ENCODE peak calls at places on chromosomes 3 and 15, in nine cellular contexts. One of them, this sample, is unnamed.

GRCh38 chr15:57537072-57537471 is 54.6 kb upstream of the MYZAP start:
- DNase-seq in GM13977: no peak
- DNase-seq in G401: no peak
- DNase-seq in D341Med: peak
- DNase-seq in kidney tubule cell: peak
- DNase-seq in T-helper 2 cell treated with Interferon-gamma antibody and Interleukin-4, amounts not matched to agents 5 μg/mL and 100 μg/mL, for 36 hours: no peak
- DNase-seq in activated T-cell treated with anti-CD3 and anti-CD28 coated beads, Interleukin-2, amount 50 U/mL, for 72 hours: no peak
- DNase-seq in Calu3: no peak
- DNase-seq in caudate nucleus: no peak
- DNase-seq in this sample: no peak

GRCh38 chr3:126988451-126989021 is 5.6 kb downstream of the PLXNA1 start:
- DNase-seq in GM13977: no peak
- DNase-seq in G401: no peak
- DNase-seq in D341Med: no peak
- DNase-seq in kidney tubule cell: no peak
- DNase-seq in T-helper 2 cell treated with Interferon-gamma antibody and Interleukin-4, amounts not matched to agents 5 μg/mL and 100 μg/mL, for 36 hours: no peak
- DNase-seq in activated T-cell treated with anti-CD3 and anti-CD28 coated beads, Interleukin-2, amount 50 U/mL, for 72 hours: no peak
- DNase-seq in Calu3: no peak
- DNase-seq in caudate nucleus: no peak
- DNase-seq in this sample: no peak

GRCh38 chr15:50181983-50182232 is at the start of gene SLC27A2:
- DNase-seq in GM13977: no peak
- DNase-seq in G401: peak
- DNase-seq in D341Med: no peak
- DNase-seq in kidney tubule cell: peak
- DNase-seq in T-helper 2 cell treated with Interferon-gamma antibody and Interleukin-4, amounts not matched to agents 5 μg/mL and 100 μg/mL, for 36 hours: no peak
- DNase-seq in activated T-cell treated with anti-CD3 and anti-CD28 coated beads, Interleukin-2, amount 50 U/mL, for 72 hours: no peak
- DNase-seq in Calu3: peak
- DNase-seq in caudate nucleus: no peak
- DNase-seq in this sample: no peak

GRCh38 chr3:150194957-150195356 is 213.1 kb upstream of the TSC22D2 start:
- DNase-seq in GM13977: no peak
- DNase-seq in G401: no peak
- DNase-seq in D341Med: no peak
- DNase-seq in kidney tubule cell: no peak
- DNase-seq in T-helper 2 cell treated with Interferon-gamma antibody and Interleukin-4, amounts not matched to agents 5 μg/mL and 100 μg/mL, for 36 hours: no peak
- DNase-seq in activated T-cell treated with anti-CD3 and anti-CD28 coated beads, Interleukin-2, amount 50 U/mL, for 72 hours: no peak
- DNase-seq in Calu3: no peak
- DNase-seq in caudate nucleus: no peak
- DNase-seq in this sample: no peak

GRCh38 chr3:147388395-147389264 is 17.7 kb downstream of the ZIC4 start:
- DNase-seq in GM13977: no peak
- DNase-seq in G401: peak
- DNase-seq in D341Med: no peak
- DNase-seq in kidney tubule cell: no peak
- DNase-seq in T-helper 2 cell treated with Interferon-gamma antibody and Interleukin-4, amounts not matched to agents 5 μg/mL and 100 μg/mL, for 36 hours: no peak
- DNase-seq in activated T-cell treated with anti-CD3 and anti-CD28 coated beads, Interleukin-2, amount 50 U/mL, for 72 hours: no peak
- DNase-seq in Calu3: no peak
- DNase-seq in caudate nucleus: no peak
- DNase-seq in this sample: no peak

GRCh38 chr15:79307251-79307650 is 3.7 kb upstream of the TMED3 start:
- DNase-seq in GM13977: no peak
- DNase-seq in G401: no peak
- DNase-seq in D341Med: no peak
- DNase-seq in kidney tubule cell: no peak
- DNase-seq in T-helper 2 cell treated with Interferon-gamma antibody and Interleukin-4, amounts not matched to agents 5 μg/mL and 100 μg/mL, for 36 hours: no peak
- DNase-seq in activated T-cell treated with anti-CD3 and anti-CD28 coated beads, Interleukin-2, amount 50 U/mL, for 72 hours: no peak
- DNase-seq in Calu3: no peak
- DNase-seq in caudate nucleus: no peak
- DNase-seq in this sample: no peak

GRCh38 chr3:16474920-16475319 is 38.6 kb downstream of the RFTN1 start:
- DNase-seq in GM13977: no peak
- DNase-seq in G401: no peak
- DNase-seq in D341Med: no peak
- DNase-seq in kidney tubule cell: no peak
- DNase-seq in T-helper 2 cell treated with Interferon-gamma antibody and Interleukin-4, amounts not matched to agents 5 μg/mL and 100 μg/mL, for 36 hours: no peak
- DNase-seq in activated T-cell treated with anti-CD3 and anti-CD28 coated beads, Interleukin-2, amount 50 U/mL, for 72 hours: no peak
- DNase-seq in Calu3: no peak
- DNase-seq in caudate nucleus: no peak
- DNase-seq in this sample: no peak

GRCh38 chr3:150805380-150805779 is 42.4 kb upstream of the SIAH2 start:
- DNase-seq in GM13977: no peak
- DNase-seq in G401: no peak
- DNase-seq in D341Med: no peak
- DNase-seq in kidney tubule cell: no peak
- DNase-seq in T-helper 2 cell treated with Interferon-gamma antibody and Interleukin-4, amounts not matched to agents 5 μg/mL and 100 μg/mL, for 36 hours: no peak
- DNase-seq in activated T-cell treated with anti-CD3 and anti-CD28 coated beads, Interleukin-2, amount 50 U/mL, for 72 hours: no peak
- DNase-seq in Calu3: no peak
- DNase-seq in caudate nucleus: no peak
- DNase-seq in this sample: no peak

GRCh38 chr3:50264389-50264963 is 4.5 kb upstream of the SEMA3B start:
- DNase-seq in GM13977: no peak
- DNase-seq in G401: peak
- DNase-seq in D341Med: no peak
- DNase-seq in kidney tubule cell: peak
- DNase-seq in T-helper 2 cell treated with Interferon-gamma antibody and Interleukin-4, amounts not matched to agents 5 μg/mL and 100 μg/mL, for 36 hours: no peak
- DNase-seq in activated T-cell treated with anti-CD3 and anti-CD28 coated beads, Interleukin-2, amount 50 U/mL, for 72 hours: no peak
- DNase-seq in Calu3: peak
- DNase-seq in caudate nucleus: peak
- DNase-seq in this sample: no peak

GRCh38 chr3:69850849-69851248 is 111.6 kb downstream of the MITF start:
- DNase-seq in GM13977: no peak
- DNase-seq in G401: no peak
- DNase-seq in D341Med: no peak
- DNase-seq in kidney tubule cell: no peak
- DNase-seq in T-helper 2 cell treated with Interferon-gamma antibody and Interleukin-4, amounts not matched to agents 5 μg/mL and 100 μg/mL, for 36 hours: no peak
- DNase-seq in activated T-cell treated with anti-CD3 and anti-CD28 coated beads, Interleukin-2, amount 50 U/mL, for 72 hours: no peak
- DNase-seq in Calu3: no peak
- DNase-seq in caudate nucleus: no peak
- DNase-seq in this sample: no peak

GRCh38 chr3:141303481-141304223 is 64.7 kb upstream of the ZBTB38 start:
- DNase-seq in GM13977: peak
- DNase-seq in G401: peak
- DNase-seq in D341Med: peak
- DNase-seq in kidney tubule cell: peak
- DNase-seq in T-helper 2 cell treated with Interferon-gamma antibody and Interleukin-4, amounts not matched to agents 5 μg/mL and 100 μg/mL, for 36 hours: peak
- DNase-seq in activated T-cell treated with anti-CD3 and anti-CD28 coated beads, Interleukin-2, amount 50 U/mL, for 72 hours: peak
- DNase-seq in Calu3: peak
- DNase-seq in caudate nucleus: no peak
- DNase-seq in this sample: peak

GRCh38 chr15:90872481-90873184 is 4.2 kb downstream of the FURIN start:
- DNase-seq in GM13977: peak
- DNase-seq in G401: no peak
- DNase-seq in D341Med: no peak
- DNase-seq in kidney tubule cell: peak
- DNase-seq in T-helper 2 cell treated with Interferon-gamma antibody and Interleukin-4, amounts not matched to agents 5 μg/mL and 100 μg/mL, for 36 hours: peak
- DNase-seq in activated T-cell treated with anti-CD3 and anti-CD28 coated beads, Interleukin-2, amount 50 U/mL, for 72 hours: peak
- DNase-seq in Calu3: peak
- DNase-seq in caudate nucleus: no peak
- DNase-seq in this sample: no peak

GRCh38 chr3:187987919-187988318 is 166.0 kb upstream of the LPP start:
- DNase-seq in GM13977: no peak
- DNase-seq in G401: no peak
- DNase-seq in D341Med: no peak
- DNase-seq in kidney tubule cell: no peak
- DNase-seq in T-helper 2 cell treated with Interferon-gamma antibody and Interleukin-4, amounts not matched to agents 5 μg/mL and 100 μg/mL, for 36 hours: peak
- DNase-seq in activated T-cell treated with anti-CD3 and anti-CD28 coated beads, Interleukin-2, amount 50 U/mL, for 72 hours: peak
- DNase-seq in Calu3: no peak
- DNase-seq in caudate nucleus: no peak
- DNase-seq in this sample: no peak

GRCh38 chr3:197154-197855 is 742 bp downstream of the CHL1 start:
- DNase-seq in GM13977: peak
- DNase-seq in G401: no peak
- DNase-seq in D341Med: peak
- DNase-seq in kidney tubule cell: no peak
- DNase-seq in T-helper 2 cell treated with Interferon-gamma antibody and Interleukin-4, amounts not matched to agents 5 μg/mL and 100 μg/mL, for 36 hours: no peak
- DNase-seq in activated T-cell treated with anti-CD3 and anti-CD28 coated beads, Interleukin-2, amount 50 U/mL, for 72 hours: no peak
- DNase-seq in Calu3: peak
- DNase-seq in caudate nucleus: no peak
- DNase-seq in this sample: no peak

GRCh38 chr3:192907784-192908183 is 9.9 kb downstream of the MB21D2 start:
- DNase-seq in GM13977: no peak
- DNase-seq in G401: no peak
- DNase-seq in D341Med: no peak
- DNase-seq in kidney tubule cell: peak
- DNase-seq in T-helper 2 cell treated with Interferon-gamma antibody and Interleukin-4, amounts not matched to agents 5 μg/mL and 100 μg/mL, for 36 hours: no peak
- DNase-seq in activated T-cell treated with anti-CD3 and anti-CD28 coated beads, Interleukin-2, amount 50 U/mL, for 72 hours: no peak
- DNase-seq in Calu3: no peak
- DNase-seq in caudate nucleus: no peak
- DNase-seq in this sample: no peak

GRCh38 chr15:101207867-101208288 is 44.0 kb downstream of the CHSY1 start:
- DNase-seq in GM13977: no peak
- DNase-seq in G401: no peak
- DNase-seq in D341Med: no peak
- DNase-seq in kidney tubule cell: no peak
- DNase-seq in T-helper 2 cell treated with Interferon-gamma antibody and Interleukin-4, amounts not matched to agents 5 μg/mL and 100 μg/mL, for 36 hours: no peak
- DNase-seq in activated T-cell treated with anti-CD3 and anti-CD28 coated beads, Interleukin-2, amount 50 U/mL, for 72 hours: no peak
- DNase-seq in Calu3: no peak
- DNase-seq in caudate nucleus: no peak
- DNase-seq in this sample: no peak

GRCh38 chr15:80584561-80584964 is 110.5 kb upstream of the ABHD17C start:
- DNase-seq in GM13977: no peak
- DNase-seq in G401: no peak
- DNase-seq in D341Med: no peak
- DNase-seq in kidney tubule cell: peak
- DNase-seq in T-helper 2 cell treated with Interferon-gamma antibody and Interleukin-4, amounts not matched to agents 5 μg/mL and 100 μg/mL, for 36 hours: no peak
- DNase-seq in activated T-cell treated with anti-CD3 and anti-CD28 coated beads, Interleukin-2, amount 50 U/mL, for 72 hours: no peak
- DNase-seq in Calu3: peak
- DNase-seq in caudate nucleus: no peak
- DNase-seq in this sample: no peak

GRCh38 chr3:135337176-135337575 is 542.1 kb downstream of the EPHB1 start:
- DNase-seq in GM13977: no peak
- DNase-seq in G401: no peak
- DNase-seq in D341Med: no peak
- DNase-seq in kidney tubule cell: no peak
- DNase-seq in T-helper 2 cell treated with Interferon-gamma antibody and Interleukin-4, amounts not matched to agents 5 μg/mL and 100 μg/mL, for 36 hours: no peak
- DNase-seq in activated T-cell treated with anti-CD3 and anti-CD28 coated beads, Interleukin-2, amount 50 U/mL, for 72 hours: no peak
- DNase-seq in Calu3: no peak
- DNase-seq in caudate nucleus: no peak
- DNase-seq in this sample: no peak

GRCh38 chr3:188152660-188153497 is 1.1 kb upstream of the LPP start:
- DNase-seq in GM13977: no peak
- DNase-seq in G401: peak
- DNase-seq in D341Med: peak
- DNase-seq in kidney tubule cell: peak
- DNase-seq in T-helper 2 cell treated with Interferon-gamma antibody and Interleukin-4, amounts not matched to agents 5 μg/mL and 100 μg/mL, for 36 hours: no peak
- DNase-seq in activated T-cell treated with anti-CD3 and anti-CD28 coated beads, Interleukin-2, amount 50 U/mL, for 72 hours: no peak
- DNase-seq in Calu3: peak
- DNase-seq in caudate nucleus: no peak
- DNase-seq in this sample: no peak

GRCh38 chr15:55007561-55007960 is 189.2 kb downstream of the RSL24D1 start:
- DNase-seq in GM13977: no peak
- DNase-seq in G401: no peak
- DNase-seq in D341Med: no peak
- DNase-seq in kidney tubule cell: peak
- DNase-seq in T-helper 2 cell treated with Interferon-gamma antibody and Interleukin-4, amounts not matched to agents 5 μg/mL and 100 μg/mL, for 36 hours: no peak
- DNase-seq in activated T-cell treated with anti-CD3 and anti-CD28 coated beads, Interleukin-2, amount 50 U/mL, for 72 hours: no peak
- DNase-seq in Calu3: no peak
- DNase-seq in caudate nucleus: no peak
- DNase-seq in this sample: no peak

GRCh38 chr3:32948625-32949445 is 2.6 kb upstream of the CCR4 start:
- DNase-seq in GM13977: no peak
- DNase-seq in G401: no peak
- DNase-seq in D341Med: no peak
- DNase-seq in kidney tubule cell: no peak
- DNase-seq in T-helper 2 cell treated with Interferon-gamma antibody and Interleukin-4, amounts not matched to agents 5 μg/mL and 100 μg/mL, for 36 hours: no peak
- DNase-seq in activated T-cell treated with anti-CD3 and anti-CD28 coated beads, Interleukin-2, amount 50 U/mL, for 72 hours: no peak
- DNase-seq in Calu3: no peak
- DNase-seq in caudate nucleus: no peak
- DNase-seq in this sample: no peak

GRCh38 chr3:71784914-71785593 is at the start of gene PROK2:
- DNase-seq in GM13977: peak
- DNase-seq in G401: no peak
- DNase-seq in D341Med: peak
- DNase-seq in kidney tubule cell: no peak
- DNase-seq in T-helper 2 cell treated with Interferon-gamma antibody and Interleukin-4, amounts not matched to agents 5 μg/mL and 100 μg/mL, for 36 hours: peak
- DNase-seq in activated T-cell treated with anti-CD3 and anti-CD28 coated beads, Interleukin-2, amount 50 U/mL, for 72 hours: peak
- DNase-seq in Calu3: peak
- DNase-seq in caudate nucleus: no peak
- DNase-seq in this sample: no peak

GRCh38 chr15:31272558-31273257 is 53.9 kb upstream of the KLF13 start:
- DNase-seq in GM13977: no peak
- DNase-seq in G401: peak
- DNase-seq in D341Med: peak
- DNase-seq in kidney tubule cell: peak
- DNase-seq in T-helper 2 cell treated with Interferon-gamma antibody and Interleukin-4, amounts not matched to agents 5 μg/mL and 100 μg/mL, for 36 hours: peak
- DNase-seq in activated T-cell treated with anti-CD3 and anti-CD28 coated beads, Interleukin-2, amount 50 U/mL, for 72 hours: no peak
- DNase-seq in Calu3: peak
- DNase-seq in caudate nucleus: no peak
- DNase-seq in this sample: no peak

GRCh38 chr3:128572644-128573105 is 77.9 kb downstream of the RPN1 start:
- DNase-seq in GM13977: peak
- DNase-seq in G401: no peak
- DNase-seq in D341Med: peak
- DNase-seq in kidney tubule cell: peak
- DNase-seq in T-helper 2 cell treated with Interferon-gamma antibody and Interleukin-4, amounts not matched to agents 5 μg/mL and 100 μg/mL, for 36 hours: peak
- DNase-seq in activated T-cell treated with anti-CD3 and anti-CD28 coated beads, Interleukin-2, amount 50 U/mL, for 72 hours: peak
- DNase-seq in Calu3: peak
- DNase-seq in caudate nucleus: no peak
- DNase-seq in this sample: peak

GRCh38 chr15:90286678-90287077 is 21.2 kb downstream of the NGRN start:
- DNase-seq in GM13977: peak
- DNase-seq in G401: no peak
- DNase-seq in D341Med: peak
- DNase-seq in kidney tubule cell: peak
- DNase-seq in T-helper 2 cell treated with Interferon-gamma antibody and Interleukin-4, amounts not matched to agents 5 μg/mL and 100 μg/mL, for 36 hours: no peak
- DNase-seq in activated T-cell treated with anti-CD3 and anti-CD28 coated beads, Interleukin-2, amount 50 U/mL, for 72 hours: peak
- DNase-seq in Calu3: peak
- DNase-seq in caudate nucleus: no peak
- DNase-seq in this sample: peak

GRCh38 chr3:115843206-115843605 is 219.9 kb downstream of the GAP43 start:
- DNase-seq in GM13977: no peak
- DNase-seq in G401: no peak
- DNase-seq in D341Med: no peak
- DNase-seq in kidney tubule cell: no peak
- DNase-seq in T-helper 2 cell treated with Interferon-gamma antibody and Interleukin-4, amounts not matched to agents 5 μg/mL and 100 μg/mL, for 36 hours: no peak
- DNase-seq in activated T-cell treated with anti-CD3 and anti-CD28 coated beads, Interleukin-2, amount 50 U/mL, for 72 hours: no peak
- DNase-seq in Calu3: no peak
- DNase-seq in caudate nucleus: no peak
- DNase-seq in this sample: no peak

GRCh38 chr3:52506266-52506966 is 11.3 kb downstream of the STAB1 start:
- DNase-seq in GM13977: no peak
- DNase-seq in G401: no peak
- DNase-seq in D341Med: no peak
- DNase-seq in kidney tubule cell: no peak
- DNase-seq in T-helper 2 cell treated with Interferon-gamma antibody and Interleukin-4, amounts not matched to agents 5 μg/mL and 100 μg/mL, for 36 hours: no peak
- DNase-seq in activated T-cell treated with anti-CD3 and anti-CD28 coated beads, Interleukin-2, amount 50 U/mL, for 72 hours: no peak
- DNase-seq in Calu3: no peak
- DNase-seq in caudate nucleus: no peak
- DNase-seq in this sample: no peak

GRCh38 chr15:23565395-23566069 is at the start of gene MKRN3:
- DNase-seq in GM13977: no peak
- DNase-seq in G401: peak
- DNase-seq in D341Med: peak
- DNase-seq in kidney tubule cell: no peak
- DNase-seq in T-helper 2 cell treated with Interferon-gamma antibody and Interleukin-4, amounts not matched to agents 5 μg/mL and 100 μg/mL, for 36 hours: peak
- DNase-seq in activated T-cell treated with anti-CD3 and anti-CD28 coated beads, Interleukin-2, amount 50 U/mL, for 72 hours: peak
- DNase-seq in Calu3: no peak
- DNase-seq in caudate nucleus: peak
- DNase-seq in this sample: no peak

GRCh38 chr3:96183871-96184270 is 630.5 kb upstream of the EPHA6 start:
- DNase-seq in GM13977: no peak
- DNase-seq in G401: no peak
- DNase-seq in D341Med: no peak
- DNase-seq in kidney tubule cell: no peak
- DNase-seq in T-helper 2 cell treated with Interferon-gamma antibody and Interleukin-4, amounts not matched to agents 5 μg/mL and 100 μg/mL, for 36 hours: no peak
- DNase-seq in activated T-cell treated with anti-CD3 and anti-CD28 coated beads, Interleukin-2, amount 50 U/mL, for 72 hours: no peak
- DNase-seq in Calu3: no peak
- DNase-seq in caudate nucleus: no peak
- DNase-seq in this sample: no peak

This sample was measured in MM.1S.